ENCODE peak calls at places on chromosomes 7 and 10, in four cellular contexts. G is Daoy, J is colonic mucosa, B is lung. H is an unnamed sample.

GRCh38 chr10:123429631-123430257 is 236.4 kb upstream of the GPR26 start:
- DNase-seq in G (no peak), B (no peak), J (no peak), H (no peak)

GRCh38 chr7:90180649-90181048 is 26.4 kb downstream of the STEAP1 start:
- DNase-seq in J (no peak), B (no peak), G (no peak), H (no peak)

GRCh38 chr10:3406556-3406955 is 234.0 kb upstream of the PITRM1 start:
- DNase-seq in G (no peak), J (no peak), B (no peak), H (no peak)

GRCh38 chr7:121337398-121337797 is 8.6 kb downstream of the WNT16 start:
- DNase-seq in J (no peak), G (peak), B (no peak), H (no peak)

GRCh38 chr7:143443153-143443552 is at the start of gene TAS2R60:
- DNase-seq in B (no peak), G (no peak), J (no peak), H (no peak)

GRCh38 chr7:141295367-141295895 is 221.6 kb downstream of the TMEM178B start:
- DNase-seq in G (no peak), J (no peak), B (no peak), H (no peak)

GRCh38 chr7:1284743-1285458 is 52.2 kb downstream of the UNCX start:
- DNase-seq in B (no peak), G (no peak), J (no peak), H (no peak)

GRCh38 chr7:83751217-83751616 is 102.3 kb upstream of the SEMA3E start:
- DNase-seq in B (no peak), G (peak), J (no peak), H (no peak)

GRCh38 chr7:10036693-10037092 is 937.0 kb upstream of the PHF14 start:
- DNase-seq in G (no peak), B (no peak), J (no peak), H (no peak)

GRCh38 chr7:153193144-153193595 is 433.6 kb downstream of the ACTR3B start:
- DNase-seq in B (peak), J (no peak), G (peak), H (peak)

GRCh38 chr10:3008518-3009195 is 58.7 kb upstream of the PFKP start:
- DNase-seq in B (no peak), G (no peak), J (no peak), H (no peak)

GRCh38 chr7:120320218-120320961 is 47.4 kb downstream of the KCND2 start:
- DNase-seq in G (no peak), B (no peak), J (no peak), H (no peak)

GRCh38 chr7:79968894-79969293 is 165.7 kb upstream of the GNAI1 start:
- DNase-seq in G (no peak), B (no peak), J (no peak), H (no peak)

GRCh38 chr10:114384181-114384580 is 20.1 kb downstream of the AFAP1L2 start:
- DNase-seq in G (no peak), J (no peak), B (no peak), H (no peak)

GRCh38 chr7:141731476-141732149 is 6.5 kb upstream of the SSBP1 start:
- DNase-seq in G (no peak), B (no peak), J (no peak), H (no peak)

GRCh38 chr7:128906001-128906765 is 4.3 kb downstream of the KCP start:
- DNase-seq in B (no peak), J (no peak), G (no peak), H (no peak)

GRCh38 chr7:4268040-4268965 is 413.8 kb upstream of the FOXK1 start:
- DNase-seq in J (peak), B (no peak), G (peak), H (no peak)

GRCh38 chr10:588246-589165 is 101.0 kb downstream of the DIP2C start:
- DNase-seq in B (no peak), J (no peak), G (peak), H (no peak)

GRCh38 chr10:22710139-22710745 is 4.1 kb downstream of the PIP4K2A start:
- DNase-seq in J (no peak), B (no peak), G (no peak), H (peak)

GRCh38 chr7:106914018-106914607 is 49.0 kb downstream of the PIK3CG start:
- DNase-seq in B (no peak), J (no peak), G (no peak), H (no peak)

GRCh38 chr10:71748671-71749191 is 24.6 kb downstream of the VSIR start:
- DNase-seq in B (peak), J (peak), G (no peak), H (peak)

GRCh38 chr7:140137078-140137477 is 39.7 kb downstream of the KDM7A start:
- DNase-seq in B (no peak), G (no peak), J (no peak), H (no peak)

GRCh38 chr7:24883632-24884013 is 96.4 kb downstream of the OSBPL3 start:
- DNase-seq in B (no peak), G (no peak), J (no peak), H (no peak)

GRCh38 chr10:57964371-57964770 is 303.3 kb downstream of the IPMK start:
- DNase-seq in G (peak), B (no peak), J (no peak), H (no peak)

GRCh38 chr7:25392571-25393338 is 164.5 kb upstream of the NPVF start:
- DNase-seq in B (no peak), J (no peak), G (peak), H (no peak)

GRCh38 chr7:47497367-47498096 is 84.4 kb downstream of the TNS3 start:
- DNase-seq in G (no peak), B (no peak), J (no peak), H (peak)